ENCODE peak calls at places on chromosomes 7 and 10, in nine cellular contexts. One of them, this sample, is unnamed.

GRCh38 chr7:3518546-3518945 is 217.5 kb downstream of the SDK1 start:
- DNase-seq in fibroblast of pulmonary artery: peak
- DNase-seq in CD8-positive, alpha-beta T cell: no peak
- DNase-seq in right lobe of liver: no peak
- DNase-seq in thyroid gland: no peak
- DNase-seq in A549: no peak
- DNase-seq in OCI-LY7: no peak
- DNase-seq in breast epithelium: no peak
- DNase-seq in mucosa of descending colon: no peak
- DNase-seq in this sample: no peak

GRCh38 chr10:76868088-76868949 is 769.3 kb downstream of the KCNMA1 start:
- DNase-seq in fibroblast of pulmonary artery: no peak
- DNase-seq in CD8-positive, alpha-beta T cell: no peak
- DNase-seq in right lobe of liver: no peak
- DNase-seq in thyroid gland: no peak
- DNase-seq in A549: no peak
- DNase-seq in OCI-LY7: no peak
- DNase-seq in breast epithelium: no peak
- DNase-seq in mucosa of descending colon: no peak
- DNase-seq in this sample: no peak

GRCh38 chr7:82729172-82730030 is 285.8 kb upstream of the CACNA2D1 start:
- DNase-seq in fibroblast of pulmonary artery: peak
- DNase-seq in CD8-positive, alpha-beta T cell: no peak
- DNase-seq in right lobe of liver: no peak
- DNase-seq in thyroid gland: peak
- DNase-seq in A549: peak
- DNase-seq in OCI-LY7: peak
- DNase-seq in breast epithelium: no peak
- DNase-seq in mucosa of descending colon: no peak
- DNase-seq in this sample: no peak

GRCh38 chr10:103188853-103189252 is 4.2 kb downstream of the NT5C2 start:
- DNase-seq in fibroblast of pulmonary artery: no peak
- DNase-seq in CD8-positive, alpha-beta T cell: no peak
- DNase-seq in right lobe of liver: no peak
- DNase-seq in thyroid gland: no peak
- DNase-seq in A549: no peak
- DNase-seq in OCI-LY7: no peak
- DNase-seq in breast epithelium: no peak
- DNase-seq in mucosa of descending colon: no peak
- DNase-seq in this sample: no peak

GRCh38 chr10:122407375-122408125 is 33.0 kb downstream of the PLEKHA1 start:
- DNase-seq in fibroblast of pulmonary artery: no peak
- DNase-seq in CD8-positive, alpha-beta T cell: peak
- DNase-seq in right lobe of liver: no peak
- DNase-seq in thyroid gland: no peak
- DNase-seq in A549: no peak
- DNase-seq in OCI-LY7: no peak
- DNase-seq in breast epithelium: no peak
- DNase-seq in mucosa of descending colon: no peak
- DNase-seq in this sample: no peak

GRCh38 chr7:113159746-113160339 is 41.5 kb upstream of the SMIM30 start:
- DNase-seq in fibroblast of pulmonary artery: peak
- DNase-seq in CD8-positive, alpha-beta T cell: no peak
- DNase-seq in right lobe of liver: no peak
- DNase-seq in thyroid gland: peak
- DNase-seq in A549: peak
- DNase-seq in OCI-LY7: peak
- DNase-seq in breast epithelium: no peak
- DNase-seq in mucosa of descending colon: no peak
- DNase-seq in this sample: no peak

GRCh38 chr7:80450621-80451308 is 61.1 kb downstream of the GNAT3 start:
- DNase-seq in fibroblast of pulmonary artery: peak
- DNase-seq in CD8-positive, alpha-beta T cell: no peak
- DNase-seq in right lobe of liver: no peak
- DNase-seq in thyroid gland: no peak
- DNase-seq in A549: no peak
- DNase-seq in OCI-LY7: no peak
- DNase-seq in breast epithelium: no peak
- DNase-seq in mucosa of descending colon: no peak
- DNase-seq in this sample: no peak

GRCh38 chr10:121168513-121169216 is 317.5 kb downstream of the WDR11 start:
- DNase-seq in fibroblast of pulmonary artery: no peak
- DNase-seq in CD8-positive, alpha-beta T cell: no peak
- DNase-seq in right lobe of liver: peak
- DNase-seq in thyroid gland: peak
- DNase-seq in A549: no peak
- DNase-seq in OCI-LY7: no peak
- DNase-seq in breast epithelium: no peak
- DNase-seq in mucosa of descending colon: no peak
- DNase-seq in this sample: no peak

GRCh38 chr10:112792487-112793196 is 157.4 kb upstream of the TCF7L2 start:
- DNase-seq in fibroblast of pulmonary artery: peak
- DNase-seq in CD8-positive, alpha-beta T cell: no peak
- DNase-seq in right lobe of liver: no peak
- DNase-seq in thyroid gland: peak
- DNase-seq in A549: no peak
- DNase-seq in OCI-LY7: no peak
- DNase-seq in breast epithelium: no peak
- DNase-seq in mucosa of descending colon: no peak
- DNase-seq in this sample: no peak

GRCh38 chr10:25831138-25831537 is 102.9 kb upstream of the MYO3A start:
- DNase-seq in fibroblast of pulmonary artery: no peak
- DNase-seq in CD8-positive, alpha-beta T cell: no peak
- DNase-seq in right lobe of liver: no peak
- DNase-seq in thyroid gland: no peak
- DNase-seq in A549: no peak
- DNase-seq in OCI-LY7: no peak
- DNase-seq in breast epithelium: no peak
- DNase-seq in mucosa of descending colon: no peak
- DNase-seq in this sample: no peak

GRCh38 chr10:91536790-91537189 is 96.1 kb downstream of the PPP1R3C start:
- DNase-seq in fibroblast of pulmonary artery: no peak
- DNase-seq in CD8-positive, alpha-beta T cell: no peak
- DNase-seq in right lobe of liver: no peak
- DNase-seq in thyroid gland: no peak
- DNase-seq in A549: no peak
- DNase-seq in OCI-LY7: no peak
- DNase-seq in breast epithelium: no peak
- DNase-seq in mucosa of descending colon: no peak
- DNase-seq in this sample: no peak

GRCh38 chr10:91539930-91540329 is 92.9 kb downstream of the PPP1R3C start:
- DNase-seq in fibroblast of pulmonary artery: no peak
- DNase-seq in CD8-positive, alpha-beta T cell: no peak
- DNase-seq in right lobe of liver: no peak
- DNase-seq in thyroid gland: no peak
- DNase-seq in A549: no peak
- DNase-seq in OCI-LY7: no peak
- DNase-seq in breast epithelium: no peak
- DNase-seq in mucosa of descending colon: no peak
- DNase-seq in this sample: no peak

GRCh38 chr10:91537614-91538383 is 95.1 kb downstream of the PPP1R3C start:
- DNase-seq in fibroblast of pulmonary artery: no peak
- DNase-seq in CD8-positive, alpha-beta T cell: no peak
- DNase-seq in right lobe of liver: no peak
- DNase-seq in thyroid gland: no peak
- DNase-seq in A549: no peak
- DNase-seq in OCI-LY7: no peak
- DNase-seq in breast epithelium: no peak
- DNase-seq in mucosa of descending colon: no peak
- DNase-seq in this sample: no peak

GRCh38 chr10:91541481-91541880 is 91.4 kb downstream of the PPP1R3C start:
- DNase-seq in fibroblast of pulmonary artery: peak
- DNase-seq in CD8-positive, alpha-beta T cell: no peak
- DNase-seq in right lobe of liver: no peak
- DNase-seq in thyroid gland: no peak
- DNase-seq in A549: no peak
- DNase-seq in OCI-LY7: no peak
- DNase-seq in breast epithelium: no peak
- DNase-seq in mucosa of descending colon: no peak
- DNase-seq in this sample: no peak

GRCh38 chr10:91540714-91541113 is 92.2 kb downstream of the PPP1R3C start:
- DNase-seq in fibroblast of pulmonary artery: no peak
- DNase-seq in CD8-positive, alpha-beta T cell: no peak
- DNase-seq in right lobe of liver: no peak
- DNase-seq in thyroid gland: no peak
- DNase-seq in A549: no peak
- DNase-seq in OCI-LY7: no peak
- DNase-seq in breast epithelium: no peak
- DNase-seq in mucosa of descending colon: no peak
- DNase-seq in this sample: no peak
- H3K4me3 ChIP-seq in fibroblast of pulmonary artery: no peak
- H3K4me3 ChIP-seq in CD8-positive, alpha-beta T cell: no peak
- H3K4me3 ChIP-seq in right lobe of liver: no peak
- H3K4me3 ChIP-seq in thyroid gland: no peak
- H3K4me3 ChIP-seq in A549: no peak
- H3K4me3 ChIP-seq in OCI-LY7: no peak
- H3K4me3 ChIP-seq in breast epithelium: no peak
- H3K4me3 ChIP-seq in mucosa of descending colon: no peak
- H3K4me3 ChIP-seq in this sample: no peak

DNA sequence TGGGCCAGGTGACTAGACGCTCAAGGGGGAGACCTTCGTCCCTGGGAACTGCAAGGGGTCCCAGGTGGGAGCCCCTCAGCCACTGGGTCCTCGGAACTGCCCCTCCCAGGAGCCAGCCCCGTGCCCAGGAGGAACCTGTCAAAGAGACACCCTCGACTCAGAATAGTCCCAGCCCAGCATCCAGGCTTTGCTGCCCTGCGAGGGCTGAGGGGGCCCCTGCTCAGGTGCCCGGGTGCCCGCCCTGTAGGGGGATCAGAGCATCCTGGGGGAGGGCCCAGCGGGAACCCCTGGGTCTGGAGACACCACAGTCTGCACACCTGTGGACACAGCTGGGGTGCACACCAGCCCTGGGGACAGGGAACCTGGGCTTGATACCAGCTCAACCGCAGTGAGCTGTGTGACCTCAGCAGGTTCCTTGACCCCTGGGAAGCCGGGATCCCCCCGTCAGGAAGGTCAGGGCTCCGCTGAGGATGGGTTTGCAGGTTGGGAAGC is 394 bp downstream of the ELN start:
- DNase-seq in fibroblast of pulmonary artery: no peak
- DNase-seq in CD8-positive, alpha-beta T cell: no peak
- DNase-seq in right lobe of liver: no peak
- DNase-seq in thyroid gland: no peak
- DNase-seq in A549: no peak
- DNase-seq in OCI-LY7: no peak
- DNase-seq in breast epithelium: no peak
- DNase-seq in mucosa of descending colon: peak
- DNase-seq in this sample: no peak
- H3K4me3 ChIP-seq in fibroblast of pulmonary artery: peak
- H3K4me3 ChIP-seq in CD8-positive, alpha-beta T cell: no peak
- H3K4me3 ChIP-seq in right lobe of liver: peak
- H3K4me3 ChIP-seq in thyroid gland: peak
- H3K4me3 ChIP-seq in A549: no peak
- H3K4me3 ChIP-seq in OCI-LY7: no peak
- H3K4me3 ChIP-seq in breast epithelium: peak
- H3K4me3 ChIP-seq in mucosa of descending colon: no peak
- H3K4me3 ChIP-seq in this sample: peak

DNA sequence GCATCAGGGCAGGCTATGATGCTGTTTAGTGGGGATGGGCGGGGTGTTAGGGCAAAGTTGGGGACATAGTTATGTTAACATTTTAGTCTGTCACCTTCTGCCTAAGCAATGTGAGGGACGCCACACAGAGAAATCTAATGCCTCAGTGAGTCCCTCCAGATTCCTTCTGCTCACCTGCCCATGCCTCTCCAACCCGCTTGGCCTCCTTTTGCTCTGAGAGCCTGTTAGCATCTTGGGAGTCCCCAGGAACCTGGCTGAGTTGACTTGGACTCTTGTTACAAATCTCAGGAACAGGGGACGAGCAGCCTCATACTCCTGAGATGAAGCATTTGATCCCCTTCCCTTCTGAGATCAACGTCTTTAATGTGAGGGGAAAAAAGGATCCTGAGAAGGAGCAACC is 336.8 kb downstream of the CCSER2 start:
- DNase-seq in fibroblast of pulmonary artery: no peak
- DNase-seq in CD8-positive, alpha-beta T cell: no peak
- DNase-seq in right lobe of liver: no peak
- DNase-seq in thyroid gland: peak
- DNase-seq in A549: no peak
- DNase-seq in OCI-LY7: no peak
- DNase-seq in breast epithelium: no peak
- DNase-seq in mucosa of descending colon: no peak
- DNase-seq in this sample: no peak
- H3K4me3 ChIP-seq in fibroblast of pulmonary artery: no peak
- H3K4me3 ChIP-seq in CD8-positive, alpha-beta T cell: no peak
- H3K4me3 ChIP-seq in right lobe of liver: no peak
- H3K4me3 ChIP-seq in thyroid gland: no peak
- H3K4me3 ChIP-seq in A549: no peak
- H3K4me3 ChIP-seq in OCI-LY7: no peak
- H3K4me3 ChIP-seq in breast epithelium: no peak
- H3K4me3 ChIP-seq in mucosa of descending colon: no peak
- H3K4me3 ChIP-seq in this sample: no peak

DNA sequence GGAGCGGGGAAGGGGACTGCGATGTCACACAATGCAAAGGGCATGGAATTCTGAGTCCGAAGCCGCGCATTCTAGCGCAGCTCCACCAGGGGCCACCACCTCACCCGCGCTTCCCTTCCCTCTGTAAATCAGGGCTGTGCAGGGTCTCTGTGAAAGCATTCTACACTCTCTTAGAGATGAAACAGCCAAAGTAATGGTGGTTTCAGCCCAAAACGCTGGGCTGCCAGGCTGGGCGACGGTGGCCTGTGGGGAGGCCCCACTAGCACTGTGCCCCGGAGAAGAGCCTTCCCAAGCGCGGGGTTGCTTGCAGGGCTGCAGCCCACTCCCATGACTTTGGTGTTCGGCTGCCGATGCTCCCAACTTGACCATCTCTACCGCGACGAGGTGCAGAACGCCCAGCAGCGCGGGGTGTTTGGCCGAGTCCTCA is 11.4 kb downstream of the ATG9B start:
- DNase-seq in fibroblast of pulmonary artery: peak
- DNase-seq in CD8-positive, alpha-beta T cell: peak
- DNase-seq in right lobe of liver: no peak
- DNase-seq in thyroid gland: no peak
- DNase-seq in A549: peak
- DNase-seq in OCI-LY7: no peak
- DNase-seq in breast epithelium: no peak
- DNase-seq in mucosa of descending colon: no peak
- DNase-seq in this sample: no peak
- H3K4me3 ChIP-seq in fibroblast of pulmonary artery: no peak
- H3K4me3 ChIP-seq in CD8-positive, alpha-beta T cell: peak
- H3K4me3 ChIP-seq in right lobe of liver: no peak
- H3K4me3 ChIP-seq in thyroid gland: no peak
- H3K4me3 ChIP-seq in A549: no peak
- H3K4me3 ChIP-seq in OCI-LY7: no peak
- H3K4me3 ChIP-seq in breast epithelium: peak
- H3K4me3 ChIP-seq in mucosa of descending colon: no peak
- H3K4me3 ChIP-seq in this sample: peak

DNA sequence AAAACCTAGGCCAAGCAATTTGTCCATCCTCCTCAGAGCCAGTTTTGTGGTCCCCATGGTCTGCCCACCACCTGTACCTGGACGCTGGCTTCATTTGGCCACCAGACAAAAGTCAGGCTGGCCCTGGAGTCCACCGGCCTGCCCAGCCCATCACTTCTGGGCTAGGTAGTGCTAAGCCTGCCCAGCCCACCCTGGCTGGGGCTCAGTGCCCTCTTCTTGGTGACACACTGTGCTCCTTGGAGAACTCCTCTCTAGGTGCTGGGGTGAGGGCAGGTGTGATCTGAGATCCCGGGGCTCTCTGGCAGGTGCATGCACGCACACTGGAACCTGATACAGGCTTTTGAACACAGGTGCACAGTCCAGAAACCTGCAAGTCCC is 1.1 kb downstream of the AIFM2 start:
- DNase-seq in fibroblast of pulmonary artery: no peak
- DNase-seq in CD8-positive, alpha-beta T cell: no peak
- DNase-seq in right lobe of liver: no peak
- DNase-seq in thyroid gland: no peak
- DNase-seq in A549: no peak
- DNase-seq in OCI-LY7: no peak
- DNase-seq in breast epithelium: no peak
- DNase-seq in mucosa of descending colon: no peak
- DNase-seq in this sample: no peak
- H3K4me3 ChIP-seq in fibroblast of pulmonary artery: peak
- H3K4me3 ChIP-seq in CD8-positive, alpha-beta T cell: no peak
- H3K4me3 ChIP-seq in right lobe of liver: peak
- H3K4me3 ChIP-seq in thyroid gland: peak
- H3K4me3 ChIP-seq in A549: peak
- H3K4me3 ChIP-seq in OCI-LY7: no peak
- H3K4me3 ChIP-seq in breast epithelium: peak
- H3K4me3 ChIP-seq in mucosa of descending colon: no peak
- H3K4me3 ChIP-seq in this sample: peak

This sample was measured in vagina.